ENCODE peak calls at places on chromosomes 1 and 21, in nine cellular contexts. U, N, M, I, P, B, D, G and W are unnamed samples.

GRCh38 chr1:168693872-168694238 is 35.2 kb downstream of the DPT start:
- DNase-seq in N (no peak), D (no peak), G (no peak), P (no peak), M (no peak), U (no peak), I (no peak), B (no peak), W (no peak)

GRCh38 chr1:37997256-37998088 is 7.7 kb upstream of the SF3A3 start:
- DNase-seq in G (no peak), U (no peak), N (peak), P (no peak), B (no peak), I (no peak), D (no peak), M (no peak), W (no peak)

GRCh38 chr1:16221499-16221898 is 9.0 kb upstream of the ARHGEF19 start:
- DNase-seq in M (no peak), D (no peak), U (no peak), B (no peak), N (no peak), I (no peak), G (no peak), P (no peak), W (no peak)

GRCh38 chr1:176857632-176858031 is 306.9 kb downstream of the ASTN1 start:
- DNase-seq in I (no peak), P (no peak), G (no peak), M (no peak), B (no peak), D (no peak), U (no peak), N (no peak), W (no peak)

GRCh38 chr1:84379128-84379527 is 19.2 kb upstream of the DNASE2B start:
- DNase-seq in D (no peak), N (no peak), U (no peak), M (no peak), P (no peak), B (peak), I (no peak), G (no peak), W (no peak)

GRCh38 chr1:238955934-238956333 is 430.4 kb upstream of the CHRM3 start:
- DNase-seq in P (no peak), N (no peak), I (no peak), B (no peak), G (no peak), D (no peak), U (no peak), M (no peak), W (no peak)

GRCh38 chr21:28069446-28069845 is 923.2 kb downstream of the LTN1 start:
- DNase-seq in M (no peak), B (peak), D (no peak), G (no peak), N (no peak), U (no peak), P (no peak), I (no peak), W (no peak)

GRCh38 chr1:39098569-39099250 is 72.6 kb downstream of the NDUFS5 start:
- DNase-seq in M (peak), G (peak), D (peak), B (peak), N (peak), I (peak), U (peak), P (peak), W (no peak)

GRCh38 chr1:37940299-37940947 is 6.4 kb downstream of the INPP5B start:
- DNase-seq in G (no peak), I (no peak), D (no peak), P (no peak), B (no peak), M (no peak), N (peak), U (no peak), W (no peak)